ENCODE peak calls at places on chromosome 2, in four cellular contexts. F is GM12878, M is H1, S is HepG2. A is an unnamed sample.

GRCh38 chr2:55133467-55134315 is 83.4 kb upstream of the RTN4 start:
- DNase-seq in F (peak; percentile 60), M (no peak), S (peak; percentile 81), A (peak; percentile 29)

GRCh38 chr2:149741646-149742045 is 154.1 kb upstream of the MMADHC start:
- DNase-seq in F (no peak), M (no peak), S (no peak), A (no peak)

GRCh38 chr2:177036754-177037153 is 175.8 kb upstream of the HNRNPA3 start:
- DNase-seq in F (no peak), M (no peak), S (no peak), A (no peak)

GRCh38 chr2:129859141-129859540 is 120.3 kb upstream of the RAB6C start:
- DNase-seq in F (no peak), M (no peak), S (no peak), A (no peak)

GRCh38 chr2:10597956-10598355 is 91.8 kb downstream of the NOL10 start:
- DNase-seq in F (no peak), M (no peak), S (no peak), A (no peak)

GRCh38 chr2:64609229-64609994 is 44.3 kb downstream of the SERTAD2 start:
- DNase-seq in F (no peak), M (peak; percentile 81), S (no peak), A (peak; percentile 87)

GRCh38 chr2:54483426-54483825 is 27.3 kb downstream of the SPTBN1 start:
- DNase-seq in F (no peak), M (no peak), S (peak; percentile 32), A (no peak)

GRCh38 chr2:41791523-41791922 is 256.3 kb upstream of the PKDCC start:
- DNase-seq in F (no peak), M (no peak), S (peak; percentile 20), A (no peak)

GRCh38 chr2:162840598-162841246 is 2.2 kb upstream of the KCNH7 start:
- DNase-seq in F (peak; percentile 4), M (peak; percentile 81), S (peak; percentile 70), A (no peak)

GRCh38 chr2:172914277-172915003 is 161.2 kb upstream of the MAP3K20 start:
- DNase-seq in F (no peak), M (no peak), S (no peak), A (no peak)

GRCh38 chr2:32330136-32330535 is 26.7 kb upstream of the BIRC6 start:
- DNase-seq in F (no peak), M (no peak), S (no peak), A (no peak)

GRCh38 chr2:225464346-225465025 is 65.0 kb downstream of the NYAP2 start:
- DNase-seq in F (no peak), M (no peak), S (no peak), A (no peak)

GRCh38 chr2:170744248-170745002 is 25.8 kb upstream of the ERICH2 start:
- DNase-seq in F (no peak), M (no peak), S (peak; percentile 81), A (no peak)

GRCh38 chr2:94759211-94759610 is 112.0 kb upstream of the TEKT4 start:
- DNase-seq in F (no peak), M (no peak), S (peak; percentile 44), A (no peak)

GRCh38 chr2:74045454-74045853 is 60.7 kb downstream of the TET3 start:
- DNase-seq in F (no peak), M (no peak), S (no peak), A (no peak)

GRCh38 chr2:11663427-11663826 is 6.6 kb downstream of the NTSR2 start:
- DNase-seq in F (no peak), M (no peak), S (no peak), A (no peak)

DNA sequence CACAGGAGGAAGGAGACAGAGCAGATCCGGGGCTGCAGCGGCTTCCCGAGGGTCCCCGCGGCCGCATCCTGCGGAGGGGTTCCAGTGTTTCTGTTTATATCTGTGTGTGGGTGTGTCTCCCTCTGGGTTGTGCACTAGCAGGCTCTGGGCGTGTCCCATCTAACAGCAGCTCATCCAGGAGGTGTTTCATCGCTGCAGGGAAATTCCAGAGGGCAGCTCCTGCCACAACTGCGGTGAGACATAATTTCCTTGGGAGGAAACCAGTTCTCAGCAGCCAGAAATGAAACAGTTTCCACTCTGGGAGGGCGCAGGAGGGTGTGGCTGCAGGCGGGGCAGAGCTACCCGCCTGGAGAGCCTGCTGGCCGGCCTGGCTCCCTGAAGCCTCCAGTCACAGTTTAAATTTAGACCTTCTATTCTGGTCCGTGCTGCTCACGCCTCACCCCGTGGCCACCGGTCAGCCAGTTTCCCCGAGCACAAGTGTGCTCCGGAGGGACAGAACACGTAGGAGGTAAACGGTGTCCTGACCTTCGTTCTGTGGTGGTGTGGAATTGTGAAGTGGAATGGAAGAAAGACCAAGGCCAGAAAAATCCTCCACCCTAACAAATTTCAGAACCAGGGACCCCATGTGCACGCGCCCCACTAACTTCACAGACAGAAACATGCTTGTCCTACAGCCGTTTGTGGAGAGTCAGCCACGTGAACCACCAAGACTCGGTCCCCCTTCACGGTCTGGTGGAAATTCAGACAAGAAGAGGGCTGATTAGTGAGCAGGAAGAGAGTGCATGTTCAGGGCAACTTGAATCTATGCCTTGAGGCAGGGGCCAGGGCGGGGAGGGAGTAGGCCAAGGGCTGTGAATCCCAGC is 50.2 kb downstream of the TEX44 start:
- DNase-seq in F (peak; percentile 63), M (no peak), S (peak; percentile 39), A (no peak)
- TF ChIP-seq POLR2A in F (no peak), M (no peak), S (no peak), A (no peak)

DNA sequence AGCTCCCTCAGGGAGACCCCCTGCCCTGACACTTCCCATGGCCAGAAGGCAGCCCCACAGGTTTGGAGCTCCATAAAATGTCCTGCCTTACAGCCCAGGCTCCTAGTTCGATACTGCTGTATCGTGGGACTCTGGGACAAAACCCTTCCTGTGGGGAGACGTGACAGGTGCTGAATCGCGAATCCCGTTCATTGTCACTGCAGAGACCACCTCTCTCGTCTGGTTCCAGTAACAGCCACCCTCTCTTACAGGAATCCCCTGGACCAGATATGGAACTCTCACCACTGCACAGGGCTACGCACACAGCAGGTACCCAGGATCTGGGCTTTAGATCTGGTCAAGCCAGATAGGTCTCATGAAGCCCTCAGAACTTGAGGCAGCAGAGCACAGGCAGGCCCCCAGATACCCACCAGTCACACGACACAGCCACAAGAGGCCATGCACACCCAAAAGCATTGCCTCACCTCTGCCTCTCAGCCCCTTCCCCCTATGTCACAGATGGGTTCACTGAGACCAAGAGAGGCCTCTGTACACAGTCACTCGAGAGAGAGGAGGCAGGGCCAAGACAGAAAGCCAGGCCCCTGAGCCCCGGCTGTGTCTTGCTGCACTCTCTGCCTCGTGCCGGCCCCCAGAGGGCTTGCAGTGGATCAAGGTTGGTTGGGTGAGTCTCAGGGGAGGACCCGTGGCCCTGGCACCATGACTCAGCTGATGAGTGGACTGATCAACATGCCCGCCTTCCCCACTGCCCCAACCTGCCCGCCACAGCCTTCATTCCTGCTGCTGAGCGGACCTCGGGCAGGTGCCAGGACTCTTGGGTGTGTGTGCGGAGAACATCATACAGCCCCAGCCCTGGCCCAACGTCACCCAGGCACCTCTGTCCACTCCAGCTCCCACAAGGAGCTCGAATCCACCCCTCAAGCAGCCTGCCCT is 7.6 kb downstream of the SDC1 start:
- DNase-seq in F (no peak), M (no peak), S (no peak), A (no peak)
- TF ChIP-seq POLR2AphosphoS5 in F (no peak), M (no peak), S (no peak), A (no peak)

GRCh38 chr2:238085899-238086298 is 14.2 kb upstream of the ESPNL start:
- DNase-seq in F (no peak), M (no peak), S (no peak), A (no peak)
- TF ChIP-seq TAF1 in F (no peak), M (no peak), S (no peak), A (no peak)

GRCh38 chr2:218710687-218711549 is at the start of gene TTLL4:
- DNase-seq in F (peak; percentile 88), M (peak; percentile 98), S (peak; percentile 95), A (peak; percentile 91)
- TF ChIP-seq POLR2A in F (peak; percentile 78), M (peak; percentile 76), S (peak; percentile 94), A (peak; percentile 72)

GRCh38 chr2:236871500-236872001 is 214.1 kb upstream of the COPS8 start:
- DNase-seq in F (no peak), M (peak; percentile 10), S (peak; percentile 5), A (no peak)
- TF ChIP-seq POLR2AphosphoS5 in F (no peak), M (no peak), S (no peak), A (no peak)

DNA sequence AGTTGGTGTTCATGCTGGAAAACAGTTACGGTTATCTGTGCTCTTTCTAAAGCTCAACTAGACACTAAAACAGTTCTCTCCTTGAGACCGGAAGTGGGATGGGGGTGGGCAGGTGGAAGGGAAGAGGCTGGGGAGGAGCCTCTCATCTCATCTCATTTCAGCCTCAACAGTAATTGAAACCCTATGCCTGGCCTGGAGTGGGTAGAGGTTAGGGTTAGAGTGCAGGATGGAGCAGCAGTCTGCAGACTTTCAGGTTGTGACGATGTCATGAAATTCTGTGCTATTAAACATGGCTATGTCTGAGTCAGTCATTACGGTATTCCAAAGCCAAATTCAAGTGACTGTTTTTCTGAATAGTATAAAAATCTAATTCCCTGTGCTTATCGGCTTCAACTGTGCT is 76.0 kb upstream of the TCF7L1 start:
- DNase-seq in F (no peak), M (no peak), S (no peak), A (no peak)
- TF ChIP-seq TAF1 in F (no peak), M (no peak), S (no peak), A (no peak)

GRCh38 chr2:233013027-233013461 is at the start of gene NGEF:
- DNase-seq in F (no peak), M (no peak), S (peak; percentile 95), A (no peak)
- TF ChIP-seq POLR2A in F (no peak), M (no peak), S (peak; percentile 82), A (no peak)

A was measured in GM12892.